ENCODE peak calls at places on chromosomes 7 and 10, in nine cellular contexts. X is Panc1; G is right atrium auricular region; L is IMR-90; V is aorta; E is dorsolateral prefrontal cortex; C is adrenal gland; M is HCT116; O is CD8-positive, alpha-beta memory T cell. I is an unnamed sample.

GRCh38 chr7:106419455-106420182 is 134.8 kb upstream of the NAMPT start:
- DNase-seq in L (no peak), X (no peak), M (no peak), V (no peak), C (no peak), G (no peak), O (no peak), E (no peak), I (no peak)

GRCh38 chr7:105024734-105025133 is 10.7 kb downstream of the KMT2E start:
- DNase-seq in E (no peak), V (no peak), X (no peak), L (peak; percentile 83), C (no peak), O (no peak), M (no peak), G (no peak), I (no peak)

GRCh38 chr7:129664029-129665012 is 52.8 kb downstream of the NRF1 start:
- DNase-seq in M (peak; percentile 45), L (peak; percentile 83), C (no peak), V (no peak), G (no peak), E (no peak), X (peak; percentile 69), O (no peak), I (no peak)

GRCh38 chr7:96174812-96175211 is 147.1 kb downstream of the SLC25A13 start:
- DNase-seq in C (no peak), G (no peak), V (no peak), E (no peak), L (no peak), M (no peak), O (no peak), X (no peak), I (no peak)

GRCh38 chr7:99559276-99559915 is 954 bp downstream of the ZNF655 start:
- DNase-seq in M (no peak), C (no peak), L (peak; percentile 38), V (no peak), G (no peak), O (peak; percentile 3), E (no peak), X (no peak), I (no peak)

GRCh38 chr10:1240341-1240775 is 184.2 kb downstream of the WDR37 start:
- DNase-seq in E (no peak), L (no peak), X (no peak), O (peak; percentile 48), C (no peak), G (no peak), M (no peak), V (peak; percentile 72), I (peak; percentile 36)

GRCh38 chr10:17229717-17229966 is 1.6 kb downstream of the VIM start:
- DNase-seq in E (peak; percentile 42), V (no peak), G (no peak), L (no peak), O (no peak), M (no peak), X (no peak), C (peak; percentile 67), I (no peak)

GRCh38 chr10:31664803-31665202 is 263.8 kb downstream of the ARHGAP12 start:
- DNase-seq in G (peak; percentile 74), E (no peak), O (no peak), C (no peak), V (no peak), L (no peak), X (no peak), M (no peak), I (no peak)

GRCh38 chr7:76507723-76508406 is 2.5 kb upstream of the UPK3B start:
- DNase-seq in O (no peak), C (peak; percentile 56), L (no peak), G (no peak), E (no peak), X (no peak), V (no peak), M (no peak), I (no peak)

GRCh38 chr7:549891-550625 is 30.4 kb upstream of the PDGFA start:
- DNase-seq in E (no peak), O (no peak), M (no peak), V (no peak), L (no peak), X (no peak), C (no peak), G (no peak), I (no peak)

GRCh38 chr10:97593423-97593822 is 3.9 kb downstream of the C10orf62 start:
- DNase-seq in V (no peak), X (no peak), L (peak; percentile 39), C (no peak), O (no peak), M (no peak), G (peak; percentile 63), E (no peak), I (no peak)

GRCh38 chr10:85317827-85318226 is 989.4 kb downstream of the CCSER2 start:
- DNase-seq in O (no peak), G (no peak), M (no peak), E (no peak), L (no peak), C (no peak), X (no peak), V (no peak), I (no peak)

GRCh38 chr10:69768386-69768785 is 33.3 kb upstream of the COL13A1 start:
- DNase-seq in E (no peak), M (no peak), V (no peak), G (no peak), C (no peak), O (no peak), X (no peak), L (no peak), I (no peak)

GRCh38 chr10:101217450-101218281 is 11.6 kb downstream of the LBX1 start:
- DNase-seq in O (no peak), L (peak; percentile 36), M (no peak), V (no peak), G (no peak), X (no peak), C (peak; percentile 58), E (no peak), I (no peak)

GRCh38 chr10:129927351-129928120 is 36.5 kb downstream of the EBF3 start:
- DNase-seq in X (no peak), E (peak; percentile 17), L (no peak), V (peak; percentile 66), G (no peak), O (no peak), M (no peak), C (no peak), I (no peak)

GRCh38 chr10:48611133-48611532 is 6.3 kb upstream of the ARHGAP22 start:
- DNase-seq in M (no peak), O (no peak), C (peak; percentile 23), X (no peak), E (no peak), L (no peak), V (no peak), G (no peak), I (no peak)

GRCh38 chr10:77550378-77550777 is 87.2 kb downstream of the KCNMA1 start:
- DNase-seq in G (no peak), O (no peak), C (no peak), E (no peak), X (no peak), L (no peak), M (no peak), V (peak; percentile 89), I (no peak)

GRCh38 chr10:99976886-99977391 is 32.8 kb downstream of the DNMBP start:
- DNase-seq in M (peak; percentile 86), C (no peak), V (no peak), X (no peak), L (peak; percentile 92), G (no peak), E (no peak), O (no peak), I (no peak)

GRCh38 chr10:75287697-75288096 is 51.9 kb upstream of the COMTD1 start:
- DNase-seq in E (no peak), V (no peak), G (peak; percentile 52), M (no peak), O (no peak), L (no peak), C (peak; percentile 42), X (no peak), I (no peak)

GRCh38 chr7:23020742-23021401 is 6.9 kb upstream of the HYCC1 start:
- DNase-seq in G (peak; percentile 70), O (no peak), C (no peak), E (no peak), V (peak; percentile 77), M (peak; percentile 27), L (peak; percentile 88), X (no peak), I (no peak)

DNA sequence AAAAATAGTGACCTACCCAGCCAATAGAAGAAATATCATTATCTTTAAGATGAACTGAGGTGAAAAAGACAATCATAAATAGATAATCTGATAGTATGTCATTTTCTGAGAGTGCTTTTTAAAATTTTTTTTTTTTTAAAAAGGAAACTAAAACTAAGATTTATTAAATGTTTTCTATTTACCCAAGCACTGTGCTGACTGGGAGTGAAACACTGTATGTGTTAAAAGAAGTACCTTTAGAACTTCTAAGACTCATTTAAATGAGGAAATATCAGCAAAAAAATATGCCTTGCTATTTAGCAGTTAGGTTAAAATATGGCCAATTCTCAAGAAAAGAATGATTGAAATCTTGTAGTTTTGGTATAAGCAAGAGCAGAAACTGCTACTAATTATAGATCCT is 39.4 kb upstream of the WNT2 start:
- DNase-seq in M (no peak), E (no peak), G (no peak), O (no peak), V (no peak), C (no peak), X (no peak), L (no peak), I (no peak)
- H3K27ac ChIP-seq in M (no peak overlapping the region), E (no peak overlapping the region), G (no peak overlapping the region), O (no peak overlapping the region), V (no peak overlapping the region), C (no peak overlapping the region), X (no peak overlapping the region), L (no peak overlapping the region), I (no peak overlapping the region)

DNA sequence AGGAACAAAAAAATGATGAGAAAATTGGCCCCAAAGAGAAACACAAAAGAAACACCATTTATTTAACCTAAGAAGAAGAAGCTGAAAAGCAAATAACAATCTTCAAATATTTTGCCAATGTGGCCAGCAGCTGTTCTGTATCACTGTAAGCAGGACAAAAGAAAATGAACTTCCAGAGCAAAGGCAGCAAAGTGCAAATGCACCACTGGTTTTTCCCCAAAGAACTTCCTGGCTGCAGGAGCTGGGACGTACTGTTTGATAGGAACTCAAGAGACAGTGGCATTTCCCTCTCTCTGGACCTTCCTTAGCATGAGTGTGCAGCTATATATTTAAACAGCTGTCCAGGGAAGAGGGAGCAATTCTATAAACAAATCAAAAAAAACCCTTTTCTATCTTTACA is 60.4 kb downstream of the RNLS start:
- DNase-seq in V (no peak), X (no peak), M (no peak), E (no peak), O (no peak), C (no peak), G (no peak), L (peak; percentile 26), I (no peak)
- H3K27ac ChIP-seq in V (no peak overlapping the region), X (no peak overlapping the region), M (no peak overlapping the region), E (no peak overlapping the region), O (no peak overlapping the region), C (no peak overlapping the region), G (no peak overlapping the region), L (no peak overlapping the region), I (no peak overlapping the region)

GRCh38 chr7:2295936-2296620 is 18.2 kb downstream of the SNX8 start:
- DNase-seq in L (no peak), M (no peak), X (no peak), G (no peak), O (no peak), E (no peak), C (no peak), V (no peak), I (no peak)
- H3K27ac ChIP-seq in L (no peak overlapping the region), M (no peak overlapping the region), X (no peak overlapping the region), G (no peak overlapping the region), O (no peak overlapping the region), E (no peak overlapping the region), C (no peak overlapping the region), V (no peak overlapping the region), I (no peak overlapping the region)

GRCh38 chr7:74084722-74085578 is 1.3 kb downstream of the LIMK1 start:
- DNase-seq in V (no peak), M (no peak), G (no peak), X (no peak), C (no peak), E (no peak), L (no peak), O (no peak), I (no peak)
- H3K27ac ChIP-seq in V (no peak overlapping the region), M (peak overlapping the region; percentile 80), G (peak overlapping the region; percentile 77), X (peak overlapping the region; percentile 88), C (peak overlapping the region; percentile 57), E (peak overlapping the region; percentile 71), L (peak overlapping the region; percentile 89), O (peak overlapping the region; percentile 38), I (peak overlapping the region; percentile 49)

I was measured in substantia nigra.